ENCODE peak calls at places on chromosome 22, in nine cellular contexts. N is heart left ventricle, Y is heart right ventricle, U is fibroblast of the aortic adventitia, F is cardiac muscle cell, L is WERI-Rb-1, I is right lobe of liver, R is AG04450, D is fibroblast of villous mesenchyme. Q is an unnamed sample.

GRCh38 chr22:25081409-25081824 is 118.2 kb upstream of the CRYBB3 start:
- DNase-seq in Y (no peak), N (no peak), R (no peak), U (no peak), I (no peak), D (peak; percentile 19), F (peak; percentile 39), L (peak; percentile 64), Q (no peak)

GRCh38 chr22:24521791-24522245 is 26.7 kb downstream of the UPB1 start:
- DNase-seq in L (peak; percentile 80), N (no peak), Y (no peak), R (no peak), U (peak; percentile 59), D (peak; percentile 48), I (no peak), F (peak; percentile 69), Q (peak; percentile 64)

GRCh38 chr22:25120093-25120561 is 79.5 kb upstream of the CRYBB3 start:
- DNase-seq in R (no peak), F (peak; percentile 14), I (peak; percentile 55), U (no peak), N (peak; percentile 33), L (no peak), D (no peak), Y (peak; percentile 50), Q (no peak)

GRCh38 chr22:22001664-22002525 is 19.3 kb upstream of the TOP3B start:
- DNase-seq in L (no peak), R (no peak), I (no peak), D (no peak), Y (no peak), N (no peak), F (no peak), U (no peak), Q (no peak)

GRCh38 chr22:43476751-43477150 is 64.9 kb downstream of the MPPED1 start:
- DNase-seq in F (no peak), N (no peak), Y (no peak), U (no peak), D (no peak), R (no peak), I (no peak), L (no peak), Q (no peak)

GRCh38 chr22:49119551-49119952 is 708.1 kb downstream of the BRD1 start:
- DNase-seq in I (no peak), R (no peak), N (no peak), L (no peak), Y (peak; percentile 15), F (no peak), U (no peak), D (peak; percentile 1), Q (no peak)

GRCh38 chr22:43186272-43187170 is at the start of gene TTLL12:
- DNase-seq in R (no peak), I (peak; percentile 76), N (peak; percentile 67), U (peak; percentile 30), F (peak; percentile 73), L (peak; percentile 46), Y (peak; percentile 50), D (peak; percentile 62), Q (peak; percentile 35)

GRCh38 chr22:24445481-24446290 is 18.3 kb downstream of the ADORA2A start:
- DNase-seq in N (no peak), F (no peak), Y (no peak), D (no peak), L (peak; percentile 97), R (no peak), U (no peak), I (no peak), Q (no peak)

GRCh38 chr22:22235564-22235963 is 9.0 kb upstream of the VPREB1 start:
- DNase-seq in U (peak; percentile 33), N (no peak), I (no peak), L (no peak), R (no peak), F (peak; percentile 29), Y (no peak), D (peak; percentile 5), Q (no peak)

GRCh38 chr22:48305726-48306235 is 1521.9 kb downstream of the BRD1 start:
- DNase-seq in F (no peak), L (no peak), D (no peak), Y (no peak), I (no peak), R (no peak), U (no peak), N (no peak), Q (no peak)

GRCh38 chr22:25666308-25666707 is 75.7 kb upstream of the MYO18B start:
- DNase-seq in F (peak; percentile 85), R (no peak), D (peak; percentile 29), L (no peak), Y (peak; percentile 63), I (peak; percentile 51), U (peak; percentile 40), N (peak; percentile 66), Q (no peak)

GRCh38 chr22:46464701-46465347 is 72.6 kb downstream of the CELSR1 start:
- DNase-seq in I (no peak), Y (no peak), N (peak; percentile 15), D (no peak), R (no peak), F (no peak), L (no peak), U (no peak), Q (no peak)

GRCh38 chr22:43449831-43450225 is 38.0 kb downstream of the MPPED1 start:
- DNase-seq in I (no peak), L (no peak), N (no peak), R (no peak), U (no peak), D (no peak), F (no peak), Y (no peak), Q (no peak)

DNA sequence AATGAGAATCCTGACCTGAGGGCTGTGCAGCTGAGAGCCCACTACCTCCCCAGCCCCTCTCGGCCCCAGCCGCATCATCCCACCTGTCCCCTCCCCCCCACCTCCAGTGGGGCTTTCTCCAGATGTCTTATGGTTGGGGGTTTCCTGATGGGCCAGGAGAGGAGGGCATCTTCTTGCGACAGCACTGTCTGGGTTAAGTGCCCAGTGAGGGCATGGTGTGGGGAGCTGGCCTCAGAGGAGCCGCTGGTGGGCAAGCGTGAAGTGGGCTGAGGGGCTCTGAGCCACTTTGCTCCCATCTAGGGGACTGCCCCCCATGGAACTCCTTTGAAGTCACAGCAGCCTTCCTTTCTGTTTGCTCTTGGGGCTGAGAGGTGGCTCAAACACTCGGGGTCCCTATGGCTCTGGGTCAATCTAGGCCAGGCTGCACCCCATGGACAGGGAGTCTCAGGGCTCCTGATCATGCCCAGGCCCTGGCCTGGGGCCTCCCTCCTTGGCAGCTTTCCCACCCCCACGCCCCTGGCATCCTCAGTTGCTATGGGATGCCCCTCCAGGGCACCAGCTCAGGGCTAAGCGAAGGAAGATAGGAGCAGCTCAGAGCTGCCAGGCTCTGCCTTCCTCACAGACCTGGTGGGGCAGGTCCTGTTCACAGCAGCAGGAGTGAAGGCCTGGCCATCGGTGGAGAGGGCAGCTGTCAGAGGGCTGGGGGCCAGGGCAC is 11.0 kb upstream of the MIEF1 start:
- DNase-seq in F (no peak), R (no peak), L (no peak), U (no peak), Y (no peak), I (no peak), D (no peak), N (no peak), Q (no peak)
- TF ChIP-seq CTCF in F (no peak), R (no peak), L (no peak), U (no peak), Y (no peak), I (no peak), D (no peak), N (no peak), Q (no peak)

DNA sequence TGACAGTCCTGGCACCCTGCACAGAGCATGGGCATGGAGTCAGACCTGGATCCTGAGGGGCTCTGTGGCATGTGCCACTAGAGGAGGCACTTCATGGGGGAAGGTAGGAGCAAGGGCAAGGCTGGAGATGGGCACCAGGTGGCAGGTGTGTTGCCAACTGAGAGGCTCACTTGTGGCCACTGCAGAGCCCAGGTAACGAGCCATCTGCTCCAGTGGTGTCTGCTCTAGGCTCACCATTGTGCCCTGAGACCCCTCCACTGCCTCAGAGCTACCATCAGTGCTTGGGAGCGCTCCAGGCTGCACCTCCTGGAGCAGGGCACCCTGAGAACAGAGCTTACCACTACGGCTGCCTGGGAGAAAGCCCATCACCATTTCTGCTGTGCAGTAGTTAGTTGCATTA is 1.3 kb upstream of the ZDHHC8 start:
- DNase-seq in U (no peak), R (no peak), F (no peak), N (no peak), L (no peak), Y (no peak), I (no peak), D (no peak), Q (no peak)
- TF ChIP-seq CTCF in U (no peak), R (no peak), F (no peak), N (no peak), L (no peak), Y (no peak), I (peak; percentile 19), D (no peak), Q (no peak)

DNA sequence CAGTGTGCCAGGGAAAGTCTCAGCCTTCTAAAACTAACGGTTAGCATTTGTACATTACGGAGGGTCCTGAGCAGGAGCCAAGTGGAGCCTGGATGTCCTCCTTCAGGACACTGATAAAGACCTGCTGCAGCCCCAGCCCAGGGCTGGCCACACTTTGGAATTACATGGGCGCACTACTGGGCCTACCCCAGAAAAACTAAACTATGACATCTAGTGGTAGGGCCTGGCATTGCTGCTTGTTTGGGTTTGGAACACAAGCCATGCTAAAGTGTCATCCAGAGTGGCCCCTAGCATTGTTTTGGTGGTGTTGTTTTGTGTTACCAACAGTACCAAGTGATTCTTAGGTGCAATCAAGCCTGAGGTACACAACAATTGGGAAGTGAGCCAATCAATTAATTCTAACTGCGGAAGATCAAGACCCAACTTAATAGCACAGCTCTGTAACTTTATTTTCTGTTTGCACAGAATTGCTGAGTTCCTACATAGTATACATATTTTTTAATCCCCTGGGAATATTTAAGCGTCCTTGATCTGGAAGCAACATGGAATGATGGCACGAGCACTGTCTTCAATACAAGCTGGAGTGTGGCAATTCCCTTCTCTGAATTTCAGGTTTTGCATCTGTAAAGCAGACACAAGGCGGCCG is 340.7 kb downstream of the LARGE1 start:
- DNase-seq in L (peak; percentile 75), N (peak; percentile 70), F (peak; percentile 53), D (peak; percentile 30), U (peak; percentile 57), Y (peak; percentile 75), R (no peak), I (peak; percentile 31), Q (peak; percentile 2)
- TF ChIP-seq CTCF in L (peak; percentile 89), N (peak; percentile 77), F (peak; percentile 95), D (peak; percentile 68), U (peak; percentile 97), Y (peak; percentile 95), R (peak; percentile 92), I (peak; percentile 96), Q (peak; percentile 81)

DNA sequence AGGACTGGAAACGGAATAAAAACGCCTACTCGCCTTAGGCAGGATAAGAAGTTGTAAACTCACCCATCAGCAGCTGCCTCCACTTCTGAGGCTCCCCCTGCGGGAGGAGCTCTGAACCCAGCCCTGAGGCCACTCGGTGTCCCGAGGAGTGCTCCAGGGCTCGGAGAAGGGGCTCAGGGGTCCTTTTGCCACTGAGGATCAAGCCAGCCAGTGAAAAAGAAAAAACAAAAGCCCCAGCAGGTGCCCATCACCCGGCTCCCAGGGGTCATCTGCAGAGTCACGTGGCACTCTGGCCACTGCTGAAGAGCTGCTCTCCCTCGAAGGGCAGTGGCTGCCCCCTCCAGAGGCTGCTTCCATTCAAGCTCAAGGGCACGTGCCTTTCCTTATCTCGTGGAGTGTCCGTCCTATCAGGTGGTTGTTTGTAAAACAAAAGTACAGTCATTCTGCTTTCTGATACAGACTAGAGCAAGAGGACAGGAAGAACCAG is 29.0 kb downstream of the NUP50 start:
- DNase-seq in F (no peak), N (no peak), D (peak; percentile 67), R (no peak), L (peak; percentile 28), U (no peak), Y (no peak), I (no peak), Q (no peak)
- TF ChIP-seq CTCF in F (no peak), N (no peak), D (peak; percentile 51), R (peak; percentile 5), L (peak; percentile 51), U (no peak), Y (no peak), I (no peak), Q (no peak)